ENCODE peak calls at places on chromosome 22, in ten cellular contexts. L, R, Z, N, E, P, G, D, Q and T are unnamed samples.

GRCh38 chr22:45548991-45549736 is 46.5 kb downstream of the FBLN1 start:
- DNase-seq in L (peak), R (no peak), Z (no peak), Q (no peak), D (no peak), E (no peak), P (peak), G (no peak), N (no peak), T (peak)

GRCh38 chr22:20889904-20890303 is 27.3 kb upstream of the CRKL start:
- DNase-seq in Z (no peak), E (no peak), P (no peak), N (no peak), D (no peak), G (no peak), Q (no peak), L (no peak), R (no peak), T (no peak)

GRCh38 chr22:30893434-30894370 is 74.9 kb downstream of the MORC2 start:
- DNase-seq in D (no peak), P (no peak), Q (no peak), G (no peak), N (no peak), Z (no peak), E (no peak), R (no peak), L (no peak), T (peak)

GRCh38 chr22:29306175-29306829 is at the start of gene GAS2L1:
- DNase-seq in P (peak), G (peak), D (peak), E (peak), Z (peak), Q (no peak), R (no peak), N (no peak), L (peak), T (peak)

GRCh38 chr22:37739611-37740049 is 42.8 kb downstream of the TRIOBP start:
- DNase-seq in G (peak), R (no peak), P (no peak), D (no peak), L (no peak), Z (no peak), E (peak), N (no peak), Q (no peak), T (no peak)

GRCh38 chr22:44814266-44815098 is 62.1 kb downstream of the ARHGAP8 start:
- DNase-seq in P (no peak), Q (no peak), R (no peak), N (no peak), L (no peak), E (no peak), D (no peak), Z (no peak), G (no peak), T (no peak)

GRCh38 chr22:30226192-30226832 is 20.2 kb downstream of the LIF start:
- DNase-seq in P (peak), E (no peak), Z (no peak), L (peak), N (no peak), Q (no peak), G (no peak), D (no peak), R (no peak), T (peak)

GRCh38 chr22:36026741-36027140 is 1.9 kb downstream of the RBFOX2 start:
- DNase-seq in P (peak), Z (no peak), D (no peak), G (no peak), R (no peak), E (no peak), L (peak), Q (no peak), N (no peak), T (peak)

GRCh38 chr22:36086170-36086490 is 57.5 kb upstream of the RBFOX2 start:
- DNase-seq in L (peak), G (no peak), N (no peak), E (no peak), Z (no peak), R (no peak), D (no peak), Q (no peak), P (peak), T (peak)

GRCh38 chr22:46582281-46582811 is 37.8 kb upstream of the GRAMD4 start:
- DNase-seq in Z (no peak), N (no peak), Q (no peak), L (no peak), R (no peak), E (peak), P (no peak), D (no peak), G (no peak), T (no peak)

GRCh38 chr22:47928626-47929025 is 1166.2 kb downstream of the TBC1D22A start:
- DNase-seq in G (no peak), Q (no peak), P (no peak), E (no peak), L (no peak), D (no peak), Z (no peak), N (no peak), R (no peak), T (no peak)

GRCh38 chr22:19287076-19287724 is 4.3 kb downstream of the CLTCL1 start:
- DNase-seq in G (no peak), Q (peak), Z (peak), P (peak), D (no peak), N (no peak), E (no peak), L (peak), R (no peak), T (no peak)

GRCh38 chr22:19710020-19710768 is 4.1 kb upstream of the SEPTIN5 start:
- DNase-seq in Z (no peak), R (no peak), P (no peak), L (no peak), G (no peak), Q (no peak), N (no peak), E (peak), D (no peak), T (no peak)

GRCh38 chr22:28799834-28800307 is 498 bp downstream of the XBP1 start:
- DNase-seq in D (no peak), G (no peak), L (peak), Q (peak), Z (no peak), E (peak), R (no peak), P (peak), N (no peak), T (peak)

GRCh38 chr22:30221121-30221992 is 25.2 kb downstream of the LIF start:
- DNase-seq in E (no peak), Q (no peak), N (peak), Z (no peak), L (no peak), D (no peak), P (no peak), R (no peak), G (no peak), T (no peak)

GRCh38 chr22:49969751-49970527 is 9.4 kb downstream of the PIM3 start:
- DNase-seq in N (no peak), E (peak), L (no peak), Z (no peak), G (no peak), D (peak), R (no peak), P (no peak), Q (no peak), T (no peak)

GRCh38 chr22:37753746-37754145 is 54.0 kb upstream of the GCAT start:
- DNase-seq in G (no peak), E (no peak), N (no peak), P (peak), R (no peak), L (peak), Q (no peak), Z (no peak), D (no peak), T (no peak)

GRCh38 chr22:44753189-44754042 is 1.0 kb downstream of the ARHGAP8 start:
- DNase-seq in R (no peak), N (no peak), E (no peak), L (no peak), G (no peak), D (peak), P (no peak), Z (no peak), Q (no peak), T (peak)

GRCh38 chr22:28025866-28026575 is 107.0 kb upstream of the PITPNB start:
- DNase-seq in P (no peak), N (no peak), R (no peak), L (no peak), Q (no peak), G (no peak), Z (no peak), E (no peak), D (no peak), T (no peak)

GRCh38 chr22:49599039-49599438 is 228.6 kb downstream of the BRD1 start:
- DNase-seq in Q (no peak), P (no peak), Z (no peak), E (peak), L (no peak), G (no peak), R (no peak), N (no peak), D (no peak), T (no peak)

GRCh38 chr22:49088801-49089791 is 738.6 kb downstream of the BRD1 start:
- DNase-seq in Z (no peak), L (no peak), D (no peak), G (no peak), E (no peak), N (no peak), Q (no peak), R (no peak), P (no peak), T (no peak)

GRCh38 chr22:46465348-46465725 is 72.1 kb downstream of the CELSR1 start:
- DNase-seq in Q (no peak), N (no peak), D (no peak), P (no peak), G (no peak), L (no peak), Z (no peak), R (no peak), E (peak), T (no peak)

GRCh38 chr22:22565991-22566390 is 6.9 kb upstream of the PRAME start:
- DNase-seq in D (no peak), G (no peak), E (no peak), P (no peak), L (peak), N (no peak), R (no peak), Q (no peak), Z (no peak), T (no peak)

GRCh38 chr22:26675687-26676273 is 18.4 kb downstream of the MIAT start:
- DNase-seq in G (no peak), Q (no peak), D (no peak), R (no peak), E (no peak), Z (no peak), P (no peak), N (no peak), L (no peak), T (no peak)

GRCh38 chr22:25402501-25403283 is 161.8 kb upstream of the GRK3 start:
- DNase-seq in R (no peak), D (no peak), P (peak), G (no peak), Q (no peak), N (no peak), Z (no peak), L (peak), E (no peak), T (no peak)

GRCh38 chr22:37571258-37571991 is 8.5 kb downstream of the LGALS2 start:
- DNase-seq in R (no peak), D (no peak), E (no peak), Z (no peak), Q (no peak), G (no peak), P (peak), N (no peak), L (peak), T (no peak)

GRCh38 chr22:46054091-46054877 is 77.3 kb upstream of the WNT7B start:
- DNase-seq in R (no peak), E (peak), D (no peak), G (peak), Q (no peak), P (peak), N (no peak), Z (no peak), L (peak), T (peak)

GRCh38 chr22:49783036-49783746 is 44.5 kb downstream of the BRD1 start:
- DNase-seq in P (no peak), R (no peak), Z (no peak), E (peak), L (no peak), G (no peak), N (no peak), D (no peak), Q (no peak), T (no peak)

GRCh38 chr22:17077255-17077654 is 7.5 kb upstream of the IL17RA start:
- DNase-seq in E (no peak), Q (no peak), G (no peak), Z (no peak), L (peak), D (peak), P (peak), N (no peak), R (no peak), T (no peak)

GRCh38 chr22:34055525-34056200 is 135.4 kb upstream of the LARGE1 start:
- DNase-seq in R (peak), Z (no peak), Q (peak), D (peak), L (no peak), P (peak), G (no peak), E (no peak), N (peak), T (peak)

GRCh38 chr22:24146791-24147353 is 34.4 kb upstream of the SUSD2 start:
- DNase-seq in Q (no peak), G (no peak), P (peak), N (no peak), R (no peak), E (no peak), D (no peak), L (peak), Z (no peak), T (peak)

GRCh38 chr22:20573830-20574615 is 66.6 kb downstream of the MED15 start:
- DNase-seq in E (no peak), P (no peak), Z (no peak), Q (no peak), G (no peak), L (no peak), N (no peak), R (no peak), D (no peak), T (no peak)

GRCh38 chr22:20403779-20404140 is 9.8 kb downstream of the ZNF74 start:
- DNase-seq in Q (no peak), L (no peak), R (no peak), N (no peak), D (peak), Z (no peak), E (no peak), G (no peak), P (no peak), T (no peak)

GRCh38 chr22:30882974-30883533 is 85.5 kb downstream of the MORC2 start:
- DNase-seq in R (no peak), Z (no peak), Q (no peak), E (peak), L (no peak), P (no peak), D (no peak), G (no peak), N (no peak), T (no peak)

GRCh38 chr22:41822289-41823057 is 10.4 kb upstream of the SREBF2 start:
- DNase-seq in N (no peak), D (no peak), E (no peak), R (no peak), Z (peak), P (peak), L (peak), G (peak), Q (peak), T (no peak)

GRCh38 chr22:37043828-37044538 is 7.6 kb upstream of the KCTD17 start:
- DNase-seq in L (peak), Z (no peak), G (peak), R (no peak), Q (peak), P (peak), D (no peak), E (peak), N (peak), T (peak)

GRCh38 chr22:28815729-28816128 is 15.4 kb upstream of the XBP1 start:
- DNase-seq in P (no peak), E (no peak), R (no peak), D (no peak), G (no peak), L (no peak), Q (no peak), Z (no peak), N (no peak), T (no peak)

GRCh38 chr22:37032535-37033460 is 13.3 kb downstream of the MPST start:
- DNase-seq in G (peak), E (peak), P (peak), L (peak), Z (no peak), R (no peak), Q (no peak), N (no peak), D (no peak), T (peak)

GRCh38 chr22:43230983-43231723 is 44.2 kb upstream of the TTLL12 start:
- DNase-seq in N (peak), Q (peak), L (peak), P (peak), D (peak), G (peak), E (peak), R (peak), Z (peak), T (peak)